ENCODE peak calls at places on chromosome 4, in ten cellular contexts. I is astrocyte; E is activated CD8-positive, alpha-beta T cell treated with anti-CD3 and anti-CD28 coated beads for 36 hours; K is mucosa of descending colon; F is neural progenitor cell; X is HFF-Myc; O is fibroblast of lung; P is astrocyte of the cerebellum; W is GM23338; D is fibroblast of mammary gland. H is an unnamed sample.

GRCh38 chr4:76435689-76436176 is 704 bp downstream of the SHROOM3 start:
- DNase-seq in I (peak; percentile 31), E (no peak), O (no peak), X (no peak), P (no peak), D (no peak), W (peak; percentile 73), K (no peak), F (peak; percentile 63), H (no peak)

GRCh38 chr4:185412412-185412811 is 13.4 kb downstream of the UFSP2 start:
- DNase-seq in O (no peak), K (no peak), W (no peak), I (no peak), P (no peak), E (no peak), F (no peak), X (no peak), D (no peak), H (no peak)

GRCh38 chr4:163164591-163164990 is 2.1 kb downstream of the NAF1 start:
- DNase-seq in I (peak; percentile 48), X (no peak), K (no peak), F (no peak), W (no peak), P (no peak), O (no peak), E (no peak), D (peak; percentile 26), H (no peak)

GRCh38 chr4:105712766-105713165 is 4.2 kb downstream of the GSTCD start:
- DNase-seq in K (no peak), W (no peak), F (no peak), O (peak; percentile 11), I (no peak), X (no peak), P (no peak), E (no peak), D (peak; percentile 54), H (no peak)

GRCh38 chr4:91373546-91373945 is 930.2 kb upstream of the GRID2 start:
- DNase-seq in I (no peak), X (no peak), K (no peak), P (no peak), E (no peak), D (no peak), F (no peak), W (no peak), O (no peak), H (no peak)

GRCh38 chr4:138889216-138889615 is 126.4 kb upstream of the NOCT start:
- DNase-seq in P (no peak), F (no peak), D (no peak), E (no peak), K (no peak), I (no peak), W (no peak), X (no peak), O (no peak), H (no peak)

GRCh38 chr4:108840426-108840975 is 77.6 kb upstream of the ETNPPL start:
- DNase-seq in I (no peak), W (no peak), D (no peak), O (no peak), F (no peak), K (no peak), X (no peak), P (no peak), E (no peak), H (no peak)

GRCh38 chr4:42654606-42655005 is 2.3 kb downstream of the ATP8A1 start:
- DNase-seq in P (no peak), X (no peak), F (no peak), K (no peak), O (peak; percentile 84), I (peak; percentile 76), E (peak; percentile 60), W (no peak), D (peak; percentile 92), H (no peak)

GRCh38 chr4:48681856-48682255 is 98.2 kb downstream of the FRYL start:
- DNase-seq in D (peak; percentile 58), P (no peak), W (peak; percentile 41), E (peak; percentile 30), X (no peak), F (no peak), I (peak; percentile 12), K (no peak), O (peak; percentile 57), H (no peak)

GRCh38 chr4:5916229-5916628 is 23.3 kb upstream of the CRMP1 start:
- DNase-seq in K (no peak), P (no peak), E (no peak), W (no peak), D (no peak), I (no peak), O (no peak), X (no peak), F (no peak), H (no peak)

GRCh38 chr4:135492439-135492838 is 1290.8 kb upstream of the PABPC4L start:
- DNase-seq in W (no peak), D (no peak), X (no peak), E (no peak), K (no peak), P (no peak), I (no peak), F (no peak), O (no peak), H (no peak)
- TF ChIP-seq CTCF in W (peak; percentile 19), D (no peak), X (no peak), E (no peak), K (no peak), P (no peak), I (no peak), F (peak; percentile 5), O (no peak), H (no peak)

DNA sequence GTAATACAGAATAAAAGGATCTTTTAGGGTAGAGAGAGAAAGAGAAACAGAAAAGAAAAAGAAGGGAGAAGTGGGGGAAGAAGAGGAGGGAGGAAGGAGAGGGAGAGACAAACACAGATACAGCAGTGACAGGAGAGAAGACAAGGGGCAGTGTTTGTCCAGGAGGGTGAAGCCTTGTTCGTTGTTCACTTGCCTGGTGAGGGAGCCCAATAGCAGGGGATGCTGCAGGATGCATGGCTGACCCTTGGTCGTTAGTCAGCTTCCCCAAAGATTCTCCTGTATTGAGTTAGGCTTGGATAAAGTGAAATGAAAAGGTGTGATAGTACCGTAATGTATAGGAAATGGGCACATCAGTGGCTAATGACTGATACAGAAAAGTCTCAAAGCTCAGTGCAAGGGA is 403.7 kb downstream of the IL15 start:
- DNase-seq in I (no peak), O (no peak), P (no peak), D (peak; percentile 5), E (no peak), X (no peak), W (peak; percentile 39), F (peak; percentile 18), K (no peak), H (no peak)
- TF ChIP-seq CTCF in I (no peak), O (no peak), P (no peak), D (no peak), E (no peak), X (no peak), W (no peak), F (peak; percentile 15), K (no peak), H (no peak)

GRCh38 chr4:121709766-121710405 is 13.1 kb upstream of the ANXA5 start:
- DNase-seq in P (no peak), W (no peak), X (no peak), F (no peak), I (no peak), E (no peak), D (no peak), O (no peak), K (no peak), H (no peak)

GRCh38 chr4:121706595-121707021 is 9.8 kb upstream of the ANXA5 start:
- DNase-seq in W (no peak), P (peak; percentile 79), E (peak; percentile 86), K (no peak), X (no peak), O (peak; percentile 88), F (no peak), D (peak; percentile 90), I (peak; percentile 95), H (no peak)

GRCh38 chr4:121711263-121712000 is 14.7 kb upstream of the ANXA5 start:
- DNase-seq in F (peak; percentile 92), P (peak; percentile 93), E (peak; percentile 74), K (peak; percentile 77), W (peak; percentile 93), X (peak; percentile 85), O (peak; percentile 96), I (peak; percentile 95), D (peak; percentile 95), H (peak; percentile 88)

GRCh38 chr4:121705521-121705920 is 8.7 kb upstream of the ANXA5 start:
- DNase-seq in F (no peak), P (no peak), K (no peak), X (no peak), O (no peak), E (no peak), I (no peak), W (peak; percentile 30), D (no peak), H (no peak)

DNA sequence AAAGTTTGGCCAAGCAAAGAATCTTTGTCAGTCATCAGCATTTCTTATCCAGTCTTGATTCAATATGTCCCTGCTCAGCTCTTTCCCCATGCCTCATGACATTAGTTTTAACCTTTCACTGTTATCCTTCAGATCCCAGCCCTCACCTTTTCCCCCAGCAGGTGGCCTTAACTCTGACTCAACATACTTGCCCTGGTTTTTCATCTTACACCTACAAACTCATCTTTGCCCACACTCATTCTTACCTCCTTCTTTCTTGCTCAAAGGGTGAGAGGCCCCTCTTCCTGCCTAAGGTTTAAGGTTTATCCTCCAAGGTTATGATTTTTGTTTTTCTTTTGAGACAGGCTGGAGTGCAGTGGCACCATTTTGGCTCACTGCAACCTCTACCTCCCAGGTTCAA is 10.6 kb upstream of the ANXA5 start:
- DNase-seq in P (no peak), I (no peak), W (no peak), K (no peak), D (no peak), X (no peak), F (no peak), O (no peak), E (peak; percentile 54), H (no peak)
- TF ChIP-seq CTCF in P (no peak), I (no peak), W (no peak), K (no peak), D (no peak), X (no peak), F (no peak), O (no peak), E (no peak), H (no peak)

GRCh38 chr4:53889335-53890084 is 174.9 kb downstream of the CHIC2 start:
- DNase-seq in K (no peak), X (no peak), F (no peak), D (peak; percentile 68), I (no peak), E (no peak), W (no peak), P (no peak), O (peak; percentile 88), H (no peak)

GRCh38 chr4:53886090-53886489 is 178.3 kb downstream of the CHIC2 start:
- DNase-seq in K (no peak), P (no peak), W (no peak), D (no peak), X (no peak), E (no peak), F (peak; percentile 70), I (no peak), O (no peak), H (no peak)

DNA sequence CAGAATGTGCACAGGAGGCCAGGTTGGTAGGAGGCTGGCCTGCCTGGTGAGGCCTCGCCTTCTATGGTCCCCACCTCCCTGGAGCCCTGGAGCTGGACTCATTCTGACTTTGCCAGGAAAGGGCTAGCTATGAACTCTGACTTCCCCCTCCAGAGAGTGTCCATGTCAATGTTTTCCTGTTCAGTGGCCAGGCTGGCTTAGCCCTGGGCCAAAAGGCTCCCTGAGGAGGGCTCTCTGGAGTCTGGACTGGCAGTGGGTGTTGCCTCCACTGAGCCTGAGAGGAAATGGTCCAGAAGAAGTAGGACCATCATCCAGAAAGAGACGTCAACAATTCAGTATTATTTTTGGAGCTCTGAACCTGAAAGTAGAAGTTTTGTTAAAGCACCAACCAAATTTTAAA is 178.7 kb downstream of the CHIC2 start:
- DNase-seq in W (no peak), E (no peak), P (no peak), F (no peak), X (no peak), O (no peak), K (no peak), D (no peak), I (no peak), H (no peak)
- TF ChIP-seq CTCF in W (no peak), E (no peak), P (no peak), F (no peak), X (no peak), O (no peak), K (no peak), D (no peak), I (no peak), H (no peak)

H was measured in glutamatergic neuron.